ENCODE peak calls at places on chromosomes 1 and 21, in seven cellular contexts. One of them, this sample, is unnamed.

GRCh38 chr1:6080469-6080868 is 34.8 kb downstream of the KCNAB2 start:
- DNase-seq in endothelial cell: no peak
- DNase-seq in NCI-H446: peak; percentile 35
- DNase-seq in HL-60: no peak
- DNase-seq in amniotic stem cell: no peak
- DNase-seq in NCI-H1417: no peak
- DNase-seq in ELR: peak; percentile 23
- DNase-seq in this sample: no peak

GRCh38 chr1:4054957-4055676 is 155.0 kb upstream of the C1orf174 start:
- DNase-seq in endothelial cell: no peak
- DNase-seq in NCI-H446: no peak
- DNase-seq in HL-60: no peak
- DNase-seq in amniotic stem cell: no peak
- DNase-seq in NCI-H1417: peak; percentile 88
- DNase-seq in ELR: no peak
- DNase-seq in this sample: no peak

GRCh38 chr1:71364236-71364635 is 283.4 kb upstream of the ZRANB2 start:
- DNase-seq in endothelial cell: no peak
- DNase-seq in NCI-H446: no peak
- DNase-seq in HL-60: no peak
- DNase-seq in amniotic stem cell: no peak
- DNase-seq in NCI-H1417: no peak
- DNase-seq in ELR: no peak
- DNase-seq in this sample: no peak

GRCh38 chr1:178940022-178940765 is 69.3 kb upstream of the ANGPTL1 start:
- DNase-seq in endothelial cell: no peak
- DNase-seq in NCI-H446: no peak
- DNase-seq in HL-60: no peak
- DNase-seq in amniotic stem cell: no peak
- DNase-seq in NCI-H1417: no peak
- DNase-seq in ELR: no peak
- DNase-seq in this sample: no peak

GRCh38 chr1:43858324-43858723 is 75.3 kb upstream of the ARTN start:
- DNase-seq in endothelial cell: no peak
- DNase-seq in NCI-H446: no peak
- DNase-seq in HL-60: no peak
- DNase-seq in amniotic stem cell: peak; percentile 91
- DNase-seq in NCI-H1417: peak; percentile 10
- DNase-seq in ELR: peak; percentile 76
- DNase-seq in this sample: peak; percentile 48

GRCh38 chr1:25922064-25922632 is 15.9 kb upstream of the STMN1 start:
- DNase-seq in endothelial cell: no peak
- DNase-seq in NCI-H446: no peak
- DNase-seq in HL-60: no peak
- DNase-seq in amniotic stem cell: no peak
- DNase-seq in NCI-H1417: no peak
- DNase-seq in ELR: no peak
- DNase-seq in this sample: no peak

GRCh38 chr21:45482899-45483821 is 59.1 kb downstream of the SLC19A1 start:
- DNase-seq in endothelial cell: no peak
- DNase-seq in NCI-H446: no peak
- DNase-seq in HL-60: no peak
- DNase-seq in amniotic stem cell: no peak
- DNase-seq in NCI-H1417: no peak
- DNase-seq in ELR: no peak
- DNase-seq in this sample: no peak

GRCh38 chr1:239898067-239898730 is 193.5 kb upstream of the FMN2 start:
- DNase-seq in endothelial cell: peak; percentile 79
- DNase-seq in NCI-H446: peak; percentile 55
- DNase-seq in HL-60: peak; percentile 70
- DNase-seq in amniotic stem cell: peak; percentile 62
- DNase-seq in NCI-H1417: peak; percentile 89
- DNase-seq in ELR: peak; percentile 88
- DNase-seq in this sample: peak; percentile 76

GRCh38 chr1:211549092-211549749 is 29.7 kb downstream of the SLC30A1 start:
- DNase-seq in endothelial cell: no peak
- DNase-seq in NCI-H446: no peak
- DNase-seq in HL-60: no peak
- DNase-seq in amniotic stem cell: no peak
- DNase-seq in NCI-H1417: no peak
- DNase-seq in ELR: no peak
- DNase-seq in this sample: no peak

GRCh38 chr1:1089731-1090423 is 15.8 kb upstream of the RNF223 start:
- DNase-seq in endothelial cell: no peak
- DNase-seq in NCI-H446: no peak
- DNase-seq in HL-60: no peak
- DNase-seq in amniotic stem cell: no peak
- DNase-seq in NCI-H1417: no peak
- DNase-seq in ELR: no peak
- DNase-seq in this sample: peak; percentile 16

GRCh38 chr1:954927-955326 is 4.1 kb downstream of the NOC2L start:
- DNase-seq in endothelial cell: no peak
- DNase-seq in NCI-H446: no peak
- DNase-seq in HL-60: no peak
- DNase-seq in amniotic stem cell: no peak
- DNase-seq in NCI-H1417: no peak
- DNase-seq in ELR: no peak
- DNase-seq in this sample: no peak

GRCh38 chr21:45330075-45330781 is 42.5 kb upstream of the POFUT2 start:
- DNase-seq in endothelial cell: no peak
- DNase-seq in NCI-H446: no peak
- DNase-seq in HL-60: no peak
- DNase-seq in amniotic stem cell: peak; percentile 26
- DNase-seq in NCI-H1417: peak; percentile 86
- DNase-seq in ELR: peak; percentile 85
- DNase-seq in this sample: peak; percentile 44

GRCh38 chr1:94757931-94758330 is 62.2 kb upstream of the SLC44A3 start:
- DNase-seq in endothelial cell: no peak
- DNase-seq in NCI-H446: no peak
- DNase-seq in HL-60: no peak
- DNase-seq in amniotic stem cell: no peak
- DNase-seq in NCI-H1417: peak; percentile 6
- DNase-seq in ELR: no peak
- DNase-seq in this sample: peak; percentile 48

GRCh38 chr1:15720861-15721260 is 15.2 kb upstream of the SLC25A34 start:
- DNase-seq in endothelial cell: no peak
- DNase-seq in NCI-H446: no peak
- DNase-seq in HL-60: no peak
- DNase-seq in amniotic stem cell: no peak
- DNase-seq in NCI-H1417: no peak
- DNase-seq in ELR: no peak
- DNase-seq in this sample: no peak

GRCh38 chr1:205939690-205940330 is 3.4 kb downstream of the SLC26A9 start:
- DNase-seq in endothelial cell: peak; percentile 44
- DNase-seq in NCI-H446: no peak
- DNase-seq in HL-60: no peak
- DNase-seq in amniotic stem cell: no peak
- DNase-seq in NCI-H1417: peak; percentile 91
- DNase-seq in ELR: peak; percentile 60
- DNase-seq in this sample: no peak

GRCh38 chr1:91502882-91503184 is 2.2 kb downstream of the CDC7 start:
- DNase-seq in endothelial cell: no peak
- DNase-seq in NCI-H446: no peak
- DNase-seq in HL-60: no peak
- DNase-seq in amniotic stem cell: no peak
- DNase-seq in NCI-H1417: peak; percentile 48
- DNase-seq in ELR: peak; percentile 43
- DNase-seq in this sample: no peak